ENCODE peak calls at places on chromosomes 6 and 20, in five cellular contexts. One of them, this sample, is unnamed.

GRCh38 chr6:47135772-47136171 is 93.6 kb upstream of the ADGRF1 start:
- DNase-seq in adrenal gland: no peak
- DNase-seq in ovary: no peak
- DNase-seq in uterus: no peak
- DNase-seq in endothelial cell of umbilical vein: peak; percentile 98
- DNase-seq in this sample: no peak

GRCh38 chr20:21048841-21049273 is 57.3 kb downstream of the LINC00237 start:
- DNase-seq in endothelial cell of umbilical vein: peak; percentile 10
- DNase-seq in uterus: no peak
- DNase-seq in adrenal gland: no peak
- DNase-seq in ovary: no peak
- DNase-seq in this sample: no peak

GRCh38 chr20:58694241-58695083 is 1.9 kb downstream of the NPEPL1 start:
- DNase-seq in uterus: no peak
- DNase-seq in adrenal gland: no peak
- DNase-seq in ovary: peak; percentile 32
- DNase-seq in endothelial cell of umbilical vein: no peak
- DNase-seq in this sample: no peak

GRCh38 chr6:34146021-34146782 is at the start of gene GRM4:
- DNase-seq in ovary: no peak
- DNase-seq in endothelial cell of umbilical vein: no peak
- DNase-seq in adrenal gland: no peak
- DNase-seq in uterus: no peak
- DNase-seq in this sample: no peak

GRCh38 chr6:98416027-98416426 is 418.3 kb upstream of the POU3F2 start:
- DNase-seq in adrenal gland: no peak
- DNase-seq in endothelial cell of umbilical vein: no peak
- DNase-seq in ovary: no peak
- DNase-seq in uterus: no peak
- DNase-seq in this sample: no peak

GRCh38 chr6:140636698-140637402 is 1262.4 kb upstream of the CITED2 start:
- DNase-seq in endothelial cell of umbilical vein: no peak
- DNase-seq in uterus: no peak
- DNase-seq in ovary: no peak
- DNase-seq in adrenal gland: no peak
- DNase-seq in this sample: no peak

GRCh38 chr6:64293298-64293697 is 657.7 kb downstream of the PHF3 start:
- DNase-seq in endothelial cell of umbilical vein: no peak
- DNase-seq in uterus: no peak
- DNase-seq in adrenal gland: no peak
- DNase-seq in ovary: no peak
- DNase-seq in this sample: no peak

GRCh38 chr6:27213544-27214125 is 33.9 kb upstream of the PRSS16 start:
- DNase-seq in endothelial cell of umbilical vein: peak; percentile 21
- DNase-seq in adrenal gland: no peak
- DNase-seq in ovary: no peak
- DNase-seq in uterus: no peak
- DNase-seq in this sample: no peak

GRCh38 chr20:35578469-35578868 is 36.6 kb downstream of the ERGIC3 start:
- DNase-seq in uterus: no peak
- DNase-seq in adrenal gland: no peak
- DNase-seq in ovary: no peak
- DNase-seq in endothelial cell of umbilical vein: no peak
- DNase-seq in this sample: no peak

GRCh38 chr6:162119349-162119748 is 608.2 kb downstream of the PRKN start:
- DNase-seq in adrenal gland: no peak
- DNase-seq in uterus: no peak
- DNase-seq in endothelial cell of umbilical vein: no peak
- DNase-seq in ovary: no peak
- DNase-seq in this sample: no peak

DNA sequence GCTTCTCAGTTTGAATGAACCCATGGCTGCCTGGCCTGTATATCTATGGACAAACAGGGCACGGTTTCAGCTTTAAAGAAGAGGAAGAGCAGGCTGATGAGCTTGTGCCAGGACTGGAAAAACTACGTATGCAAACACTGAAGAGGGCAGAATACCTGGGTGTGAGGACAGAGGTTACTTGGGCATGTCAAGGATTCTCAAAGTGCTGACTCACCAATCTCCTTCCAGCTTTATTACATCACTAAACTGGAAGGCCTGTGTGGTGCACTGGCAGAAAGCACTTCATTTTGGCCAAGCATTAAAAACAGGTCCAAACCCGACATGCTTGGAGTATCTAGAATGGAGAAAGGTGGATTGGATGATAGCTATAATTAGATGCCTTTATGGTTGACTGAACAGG is 95.2 kb downstream of the GMPR start:
- DNase-seq in adrenal gland: no peak
- DNase-seq in ovary: no peak
- DNase-seq in endothelial cell of umbilical vein: no peak
- DNase-seq in uterus: no peak
- DNase-seq in this sample: no peak
- H3K4me1 ChIP-seq in adrenal gland: peaks cover 28% of the 10 kb centered on the region
- H3K4me1 ChIP-seq in ovary: peaks cover 10% of the 10 kb centered on the region
- H3K4me1 ChIP-seq in endothelial cell of umbilical vein: peaks cover 36% of the 10 kb centered on the region
- H3K4me1 ChIP-seq in uterus: peaks cover 42% of the 10 kb centered on the region
- H3K4me1 ChIP-seq in this sample: peaks cover 71% of the 10 kb centered on the region

GRCh38 chr6:135179920-135180457 is 1.1 kb upstream of the MYB start:
- DNase-seq in uterus: no peak
- DNase-seq in ovary: no peak
- DNase-seq in endothelial cell of umbilical vein: no peak
- DNase-seq in adrenal gland: no peak
- DNase-seq in this sample: no peak

GRCh38 chr6:135181333-135182119 is 418 bp downstream of the MYB start:
- DNase-seq in uterus: no peak
- DNase-seq in adrenal gland: no peak
- DNase-seq in ovary: no peak
- DNase-seq in endothelial cell of umbilical vein: peak; percentile 43
- DNase-seq in this sample: peak; percentile 59

GRCh38 chr6:135182993-135183531 is 2.0 kb downstream of the MYB start:
- DNase-seq in uterus: no peak
- DNase-seq in adrenal gland: peak; percentile 17
- DNase-seq in endothelial cell of umbilical vein: no peak
- DNase-seq in ovary: no peak
- DNase-seq in this sample: no peak

GRCh38 chr6:135182120-135182992 is 1.2 kb downstream of the MYB start:
- DNase-seq in endothelial cell of umbilical vein: peak; percentile 9
- DNase-seq in ovary: no peak
- DNase-seq in adrenal gland: peak; percentile 20
- DNase-seq in uterus: no peak
- DNase-seq in this sample: no peak

DNA sequence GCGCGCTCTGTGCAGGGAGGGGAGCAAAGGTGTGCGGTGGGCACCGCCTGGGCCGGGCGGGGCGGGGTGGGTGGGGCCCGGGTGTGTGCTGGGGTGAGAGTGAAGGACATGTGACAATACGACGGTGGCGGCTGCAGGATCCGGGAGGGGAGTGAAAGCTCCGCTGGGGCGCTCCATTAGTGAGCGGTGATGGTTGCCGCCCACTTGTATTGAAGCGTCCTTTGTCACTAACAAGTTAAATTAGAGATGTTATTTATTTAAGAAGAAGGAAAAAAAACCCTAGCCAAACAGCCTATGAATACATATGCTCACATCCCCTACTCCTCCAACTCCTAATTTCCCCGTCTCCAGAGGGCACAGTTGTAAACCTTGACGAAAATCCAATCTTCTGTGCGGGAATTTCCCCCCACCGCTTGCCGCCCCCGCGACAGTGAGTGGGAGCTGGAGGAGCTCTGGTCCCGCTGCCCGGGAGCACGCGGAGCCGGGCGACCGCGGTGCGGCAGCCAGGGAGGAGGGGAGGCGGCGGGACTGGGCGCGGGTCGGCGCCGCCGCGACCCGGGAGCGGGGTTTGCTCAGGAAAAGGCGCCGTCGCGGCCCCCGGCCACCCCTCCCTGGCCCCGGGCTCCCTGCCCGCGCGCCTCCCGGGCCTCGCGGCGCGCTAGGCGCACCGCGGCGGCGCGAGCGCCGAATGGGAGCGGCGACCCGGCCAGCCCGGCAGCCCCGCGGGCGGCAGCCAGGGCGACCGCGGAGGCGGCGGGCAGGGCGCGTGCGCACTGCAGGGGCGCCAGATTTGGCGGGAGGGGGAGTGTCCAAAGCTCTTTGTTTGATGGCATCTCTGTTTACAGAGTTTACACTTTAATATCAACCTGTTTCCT is at the start of gene MYB:
- DNase-seq in adrenal gland: peak; percentile 54
- DNase-seq in ovary: peak; percentile 30
- DNase-seq in uterus: no peak
- DNase-seq in endothelial cell of umbilical vein: peak; percentile 40
- DNase-seq in this sample: peak; percentile 67
- TF ChIP-seq POLR2A in adrenal gland: no peak
- TF ChIP-seq POLR2A in ovary: no peak
- TF ChIP-seq POLR2A in uterus: no peak
- TF ChIP-seq POLR2A in endothelial cell of umbilical vein: no peak
- TF ChIP-seq POLR2A in this sample: peak; percentile 13

GRCh38 chr6:31366693-31367470 is 9.9 kb upstream of the HLA-B start:
- DNase-seq in uterus: peak; percentile 89
- DNase-seq in adrenal gland: peak; percentile 92
- DNase-seq in ovary: peak; percentile 90
- DNase-seq in endothelial cell of umbilical vein: peak; percentile 80
- DNase-seq in this sample: peak; percentile 91
- H3K4me3 ChIP-seq in uterus: peak overlapping the region; percentile 24
- H3K4me3 ChIP-seq in adrenal gland: no peak overlapping the region
- H3K4me3 ChIP-seq in ovary: no peak overlapping the region
- H3K4me3 ChIP-seq in endothelial cell of umbilical vein: no peak overlapping the region
- H3K4me3 ChIP-seq in this sample: peak overlapping the region; percentile 38

DNA sequence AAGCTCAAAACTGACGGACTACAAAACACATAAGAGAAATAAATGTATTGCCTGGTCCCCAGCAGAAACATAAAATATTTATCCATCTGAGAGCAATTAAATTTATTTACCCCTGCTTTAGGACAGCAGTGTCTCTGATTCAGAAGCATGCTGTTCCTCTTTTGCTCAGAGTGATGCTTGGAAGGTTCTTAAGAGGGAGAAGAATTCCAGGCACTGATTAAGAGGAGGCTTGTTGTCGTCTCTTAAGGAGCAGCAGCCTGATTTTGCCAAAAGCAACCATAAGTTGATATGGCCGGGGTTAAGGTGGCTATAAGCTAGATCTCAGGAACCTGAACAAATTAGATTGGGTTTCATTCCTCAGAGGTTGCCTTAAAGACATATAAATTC is 25.8 kb downstream of the CAP2 start:
- DNase-seq in endothelial cell of umbilical vein: no peak
- DNase-seq in adrenal gland: no peak
- DNase-seq in uterus: no peak
- DNase-seq in ovary: no peak
- DNase-seq in this sample: no peak
- H3K4me1 ChIP-seq in endothelial cell of umbilical vein: peaks cover 4% of the 10 kb centered on the region
- H3K4me1 ChIP-seq in adrenal gland: peaks cover 4% of the 10 kb centered on the region
- H3K4me1 ChIP-seq in uterus: no peaks in the 10 kb centered on the region
- H3K4me1 ChIP-seq in ovary: peaks cover 1% of the 10 kb centered on the region
- H3K4me1 ChIP-seq in this sample: peaks cover 4% of the 10 kb centered on the region

GRCh38 chr6:108541843-108542795 is 18.6 kb upstream of the FOXO3 start:
- DNase-seq in uterus: peak; percentile 77
- DNase-seq in endothelial cell of umbilical vein: peak; percentile 83
- DNase-seq in ovary: peak; percentile 78
- DNase-seq in adrenal gland: peak; percentile 70
- DNase-seq in this sample: peak; percentile 73
- TF ChIP-seq POLR2A in uterus: no peak
- TF ChIP-seq POLR2A in endothelial cell of umbilical vein: no peak
- TF ChIP-seq POLR2A in ovary: no peak
- TF ChIP-seq POLR2A in adrenal gland: no peak
- TF ChIP-seq POLR2A in this sample: no peak

GRCh38 chr6:43773981-43774775 is 4.2 kb downstream of the VEGFA start:
- DNase-seq in adrenal gland: peak; percentile 30
- DNase-seq in uterus: no peak
- DNase-seq in endothelial cell of umbilical vein: no peak
- DNase-seq in ovary: no peak
- DNase-seq in this sample: no peak
- H3K4me3 ChIP-seq in adrenal gland: no peak overlapping the region
- H3K4me3 ChIP-seq in uterus: peak overlapping the region; percentile 74
- H3K4me3 ChIP-seq in endothelial cell of umbilical vein: no peak overlapping the region
- H3K4me3 ChIP-seq in ovary: peak overlapping the region; percentile 78
- H3K4me3 ChIP-seq in this sample: peak overlapping the region; percentile 95